ENCODE peak calls at places on chromosomes 11 and 22, in nine cellular contexts. M, Y, J, D, N, U, S, K and Q are unnamed samples.

GRCh38 chr11:1565173-1565903 is 6.7 kb downstream of the DUSP8 start:
- DNase-seq in M (no peak), Y (no peak), J (no peak), D (no peak), N (no peak), U (peak), S (no peak), K (no peak), Q (no peak)

GRCh38 chr22:21657361-21658118 is 8.3 kb upstream of the PPIL2 start:
- DNase-seq in M (peak), Y (peak), J (no peak), D (no peak), N (peak), U (peak), S (peak), K (no peak), Q (peak)

GRCh38 chr11:113114452-113115027 is 153.3 kb downstream of the NCAM1 start:
- DNase-seq in M (no peak), Y (peak), J (peak), D (peak), N (peak), U (no peak), S (no peak), K (peak), Q (no peak)

GRCh38 chr22:36818010-36818642 is 1.3 kb upstream of the PVALB start:
- DNase-seq in M (no peak), Y (no peak), J (no peak), D (no peak), N (no peak), U (peak), S (no peak), K (no peak), Q (no peak)

GRCh38 chr11:61035086-61035835 is 63.8 kb downstream of the CD6 start:
- DNase-seq in M (no peak), Y (no peak), J (no peak), D (no peak), N (no peak), U (no peak), S (no peak), K (peak), Q (no peak)

GRCh38 chr11:46895821-46896220 is 22.5 kb downstream of the LRP4 start:
- DNase-seq in M (no peak), Y (no peak), J (peak), D (no peak), N (no peak), U (peak), S (no peak), K (peak), Q (peak)

GRCh38 chr11:131692961-131693360 is 322.5 kb downstream of the NTM start:
- DNase-seq in M (no peak), Y (no peak), J (no peak), D (no peak), N (no peak), U (no peak), S (no peak), K (no peak), Q (no peak)

GRCh38 chr22:35893698-35894097 is 134.9 kb downstream of the RBFOX2 start:
- DNase-seq in M (no peak), Y (peak), J (no peak), D (no peak), N (peak), U (no peak), S (no peak), K (no peak), Q (no peak)

GRCh38 chr22:27883656-27884350 is 35.3 kb downstream of the PITPNB start:
- DNase-seq in M (no peak), Y (no peak), J (no peak), D (no peak), N (no peak), U (no peak), S (no peak), K (no peak), Q (no peak)

GRCh38 chr22:43363580-43364435 is 20.6 kb upstream of the SCUBE1 start:
- DNase-seq in M (no peak), Y (no peak), J (no peak), D (no peak), N (no peak), U (no peak), S (no peak), K (no peak), Q (no peak)

GRCh38 chr11:235180-235997 is 753 bp downstream of the SIRT3 start:
- DNase-seq in M (no peak), Y (peak), J (peak), D (no peak), N (peak), U (no peak), S (no peak), K (peak), Q (no peak)

GRCh38 chr11:33043221-33043833 is 4.0 kb downstream of the TCP11L1 start:
- DNase-seq in M (no peak), Y (no peak), J (no peak), D (no peak), N (no peak), U (no peak), S (no peak), K (no peak), Q (no peak)

GRCh38 chr11:36333468-36333867 is 37.4 kb downstream of the PRR5L start:
- DNase-seq in M (no peak), Y (peak), J (no peak), D (no peak), N (peak), U (no peak), S (no peak), K (no peak), Q (no peak)

GRCh38 chr11:46914363-46914762 is 4.0 kb downstream of the LRP4 start:
- DNase-seq in M (no peak), Y (peak), J (no peak), D (no peak), N (peak), U (no peak), S (no peak), K (no peak), Q (no peak)

GRCh38 chr22:44181033-44181911 is 547 bp downstream of the PARVG start:
- DNase-seq in M (no peak), Y (no peak), J (no peak), D (no peak), N (no peak), U (peak), S (no peak), K (no peak), Q (peak)

GRCh38 chr11:69238562-69239319 is 55.2 kb upstream of the MYEOV start:
- DNase-seq in M (no peak), Y (no peak), J (no peak), D (no peak), N (no peak), U (no peak), S (no peak), K (peak), Q (no peak)

GRCh38 chr22:23478175-23478574 is 101.9 kb downstream of the IGLL1 start:
- DNase-seq in M (no peak), Y (no peak), J (no peak), D (no peak), N (no peak), U (no peak), S (no peak), K (no peak), Q (no peak)

GRCh38 chr22:41048791-41049717 is 43.3 kb upstream of the EP300 start:
- DNase-seq in M (peak), Y (peak), J (peak), D (peak), N (peak), U (peak), S (no peak), K (no peak), Q (peak)

GRCh38 chr11:102869354-102869753 is 5.4 kb downstream of the MMP12 start:
- DNase-seq in M (no peak), Y (no peak), J (no peak), D (no peak), N (no peak), U (no peak), S (no peak), K (no peak), Q (no peak)

GRCh38 chr11:74141274-74141695 is 29.5 kb downstream of the C2CD3 start:
- DNase-seq in M (no peak), Y (no peak), J (no peak), D (no peak), N (no peak), U (no peak), S (no peak), K (no peak), Q (no peak)

DNA sequence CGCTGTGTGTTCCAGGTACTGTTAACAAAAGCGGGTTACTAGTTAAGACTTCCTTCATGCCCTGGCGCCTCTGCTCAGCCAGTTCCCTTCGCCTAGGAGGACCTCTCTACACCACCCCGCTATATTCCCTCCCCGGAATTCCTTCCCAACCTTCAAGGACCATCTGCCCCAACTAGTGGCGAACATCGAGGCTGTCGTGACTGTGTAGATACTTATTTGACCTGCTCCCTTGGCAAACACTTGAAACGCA is 450 bp upstream of the BCL2L13 start:
- DNase-seq in M (no peak), Y (no peak), J (no peak), D (no peak), N (no peak), U (no peak), S (no peak), K (no peak), Q (no peak)
- TF ChIP-seq CTCF in M (no peak), Y (peak), J (no peak), D (no peak), N (no peak), U (no peak), S (no peak), K (no peak), Q (no peak)

DNA sequence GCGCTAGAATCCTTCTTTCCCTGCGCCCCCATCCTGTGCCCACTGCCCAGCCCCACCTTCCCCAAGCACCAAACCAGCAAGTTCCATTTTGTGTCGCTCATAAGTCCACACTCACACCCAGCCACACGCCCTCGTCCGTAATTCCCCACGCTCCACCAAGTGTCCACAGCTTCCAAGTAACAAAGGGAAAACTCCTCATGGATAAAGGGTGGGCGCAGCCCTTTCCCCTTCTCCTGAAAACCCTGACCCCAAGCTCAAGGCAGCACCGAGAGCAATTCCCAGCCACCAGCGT is 463 bp downstream of the FXYD6 start:
- DNase-seq in M (no peak), Y (no peak), J (no peak), D (no peak), N (no peak), U (no peak), S (no peak), K (no peak), Q (no peak)
- H3K4me3 ChIP-seq in M (peak), Y (no peak), J (peak), D (peak), N (no peak), U (peak), S (peak), K (peak), Q (peak)

DNA sequence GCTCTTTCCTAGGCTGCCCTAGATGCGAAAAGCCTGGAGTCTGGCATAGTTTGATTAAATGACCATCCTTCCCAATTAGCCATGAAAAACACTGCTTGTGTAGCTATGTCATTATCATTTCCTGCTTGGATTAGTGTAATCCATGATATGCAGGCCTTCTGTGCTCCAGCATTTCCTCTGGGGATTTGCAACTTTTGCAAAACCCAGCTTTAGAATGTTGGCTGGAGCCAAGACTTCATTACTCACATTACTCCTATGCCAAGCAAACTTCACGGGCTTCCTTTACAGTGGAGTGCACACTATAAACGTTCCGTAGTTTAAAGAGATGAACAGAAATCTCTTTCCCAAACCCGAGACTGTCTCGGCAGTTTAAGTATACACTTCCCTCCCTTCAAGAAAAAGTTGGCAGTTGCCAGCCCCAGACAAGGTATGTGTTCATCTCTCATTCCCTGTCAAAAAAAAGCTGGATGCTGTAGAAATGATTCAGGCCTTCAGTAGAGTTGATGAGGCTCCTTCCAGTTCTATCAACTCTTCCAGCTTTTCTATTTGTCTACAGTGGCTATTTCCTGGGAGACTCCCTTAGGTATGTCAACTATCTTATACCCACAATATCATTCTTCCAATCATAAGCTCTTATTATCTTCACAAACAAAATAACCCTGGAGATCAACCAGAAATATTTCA is 180.0 kb downstream of the MAML2 start:
- DNase-seq in M (no peak), Y (peak), J (no peak), D (no peak), N (peak), U (no peak), S (no peak), K (no peak), Q (no peak)
- H3K27ac ChIP-seq in M (peak), Y (peak), J (no peak), D (peak), N (peak), U (no peak), S (no peak), K (peak), Q (peak)

DNA sequence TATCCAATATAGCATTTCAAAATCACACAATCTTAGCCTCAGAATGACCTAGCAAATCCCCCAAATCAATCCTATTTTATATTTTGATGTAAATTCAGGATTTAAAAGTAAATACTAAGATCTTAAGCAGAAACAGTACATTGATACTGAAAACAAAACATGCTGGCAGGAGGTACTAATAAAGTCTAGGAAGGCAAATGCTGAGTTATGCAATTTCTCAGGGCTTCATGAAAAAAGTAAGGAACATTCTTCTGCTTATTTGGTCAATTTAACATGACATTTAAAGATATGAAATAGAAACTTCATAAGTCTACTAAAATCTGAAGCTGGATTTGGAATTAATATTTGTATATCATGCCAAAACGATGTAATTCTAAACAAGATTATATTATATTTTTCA is 153.3 kb downstream of the SWAP70 start:
- DNase-seq in M (no peak), Y (no peak), J (no peak), D (no peak), N (peak), U (no peak), S (no peak), K (no peak), Q (no peak)
- TF ChIP-seq CTCF in M (no peak), Y (no peak), J (no peak), D (no peak), N (no peak), U (no peak), S (no peak), K (no peak), Q (no peak)

GRCh38 chr11:72721276-72721675 is 30.9 kb downstream of the ARAP1 start:
- DNase-seq in M (no peak), Y (no peak), J (no peak), D (no peak), N (no peak), U (no peak), S (no peak), K (no peak), Q (no peak)
- H3K4me3 ChIP-seq in M (peak), Y (peak), J (peak), D (peak), N (peak), U (peak), S (peak), K (peak), Q (peak)

GRCh38 chr11:115981814-115982471 is 477.7 kb upstream of the CADM1 start:
- DNase-seq in M (no peak), Y (no peak), J (no peak), D (no peak), N (no peak), U (no peak), S (no peak), K (no peak), Q (no peak)

GRCh38 chr11:115980336-115980735 is 476.1 kb upstream of the CADM1 start:
- DNase-seq in M (no peak), Y (no peak), J (no peak), D (no peak), N (no peak), U (no peak), S (no peak), K (no peak), Q (no peak)

GRCh38 chr11:115980747-115981475 is 476.7 kb upstream of the CADM1 start:
- DNase-seq in M (no peak), Y (no peak), J (no peak), D (no peak), N (no peak), U (no peak), S (no peak), K (no peak), Q (no peak)

GRCh38 chr11:115984228-115984627 is 480.0 kb upstream of the CADM1 start:
- DNase-seq in M (no peak), Y (no peak), J (no peak), D (no peak), N (no peak), U (no peak), S (no peak), K (no peak), Q (no peak)

GRCh38 chr11:115982666-115983065 is 478.5 kb upstream of the CADM1 start:
- DNase-seq in M (no peak), Y (no peak), J (no peak), D (no peak), N (no peak), U (no peak), S (no peak), K (no peak), Q (no peak)
- H3K27ac ChIP-seq in M (no peak), Y (no peak), J (no peak), D (no peak), N (no peak), U (no peak), S (no peak), K (no peak), Q (no peak)